ENCODE peak calls at places on chromosomes 13 and 19, in four cellular contexts. B is H1, J is K562, L is GM12878. H is an unnamed sample.
A peak's percentile ranks its signal among the peaks of the same experiment; 100 is the strongest.

GRCh38 chr13:53683608-53684007 is 655.0 kb downstream of the OLFM4 start:
- DNase-seq in B (no peak), J (no peak), L (no peak), H (no peak)

GRCh38 chr13:24650157-24650556 is 30.1 kb upstream of the ATP12A start:
- DNase-seq in B (no peak), J (no peak), L (no peak), H (no peak)

GRCh38 chr19:3178377-3178972 is at the start of gene S1PR4:
- DNase-seq in B (no peak), J (no peak), L (no peak), H (peak; percentile 83)

GRCh38 chr13:85529216-85529590 is 270.0 kb downstream of the SLITRK6 start:
- DNase-seq in B (no peak), J (no peak), L (no peak), H (no peak)

GRCh38 chr13:108363651-108364050 is 94.1 kb downstream of the TNFSF13B start:
- DNase-seq in B (no peak), J (no peak), L (no peak), H (no peak)

GRCh38 chr13:39039033-39039432 is 777 bp downstream of the NHLRC3 start:
- DNase-seq in B (no peak), J (no peak), L (no peak), H (no peak)

GRCh38 chr13:98829541-98829940 is 77.1 kb upstream of the SLC15A1 start:
- DNase-seq in B (no peak), J (no peak), L (no peak), H (no peak)

GRCh38 chr13:94933230-94933751 is 220.9 kb upstream of the SOX21 start:
- DNase-seq in B (no peak), J (no peak), L (no peak), H (no peak)

GRCh38 chr19:29259153-29259552 is 46.2 kb upstream of the UQCRFS1 start:
- DNase-seq in B (no peak), J (peak; percentile 33), L (no peak), H (no peak)

GRCh38 chr13:44046428-44046827 is 166.7 kb downstream of the LACC1 start:
- DNase-seq in B (no peak), J (no peak), L (no peak), H (no peak)

GRCh38 chr13:98989469-98990235 is 11.8 kb upstream of the DOCK9 start:
- DNase-seq in B (no peak), J (no peak), L (no peak), H (no peak)

GRCh38 chr13:95156208-95156607 is 145.0 kb downstream of the ABCC4 start:
- DNase-seq in B (no peak), J (no peak), L (no peak), H (no peak)

GRCh38 chr19:53511933-53512374 is 26.0 kb upstream of the ZNF331 start:
- DNase-seq in B (peak; percentile 59), J (peak; percentile 63), L (no peak), H (peak; percentile 28)

GRCh38 chr13:51623473-51623872 is 39.2 kb downstream of the WDFY2 start:
- DNase-seq in B (no peak), J (no peak), L (no peak), H (no peak)

GRCh38 chr13:113958373-113958772 is 15.5 kb downstream of the C13orf46 start:
- DNase-seq in B (no peak), J (no peak), L (no peak), H (no peak)

GRCh38 chr13:83136660-83137059 is 745.6 kb downstream of the SLITRK1 start:
- DNase-seq in B (no peak), J (no peak), L (no peak), H (no peak)

GRCh38 chr13:41973247-41973741 is 12.4 kb upstream of the VWA8 start:
- DNase-seq in B (peak; percentile 25), J (no peak), L (no peak), H (no peak)

GRCh38 chr13:113064534-113065405 is 40.8 kb upstream of the F7 start:
- DNase-seq in B (no peak), J (peak; percentile 33), L (no peak), H (no peak)

GRCh38 chr19:45485301-45486077 is 11.4 kb downstream of the RTN2 start:
- DNase-seq in B (no peak), J (peak; percentile 85), L (peak; percentile 71), H (peak; percentile 84)

GRCh38 chr13:34465423-34465922 is 476.6 kb upstream of the NBEA start:
- DNase-seq in B (no peak), J (no peak), L (no peak), H (no peak)

GRCh38 chr13:47109028-47109427 is 212.2 kb upstream of the HTR2A start:
- DNase-seq in B (no peak), J (no peak), L (no peak), H (no peak)

GRCh38 chr19:46298477-46299003 is 1.7 kb downstream of the HIF3A start:
- DNase-seq in B (no peak), J (no peak), L (no peak), H (no peak)

GRCh38 chr19:14517840-14518505 is at the start of gene DNAJB1:
- DNase-seq in B (no peak), J (peak; percentile 89), L (no peak), H (peak; percentile 92)

GRCh38 chr13:101698400-101698799 is 245.9 kb downstream of the ITGBL1 start:
- DNase-seq in B (no peak), J (no peak), L (no peak), H (no peak)

GRCh38 chr13:46858163-46858562 is 38.7 kb downstream of the HTR2A start:
- DNase-seq in B (no peak), J (no peak), L (no peak), H (no peak)

GRCh38 chr19:28176193-28176592 is 1036.8 kb downstream of the UQCRFS1 start:
- DNase-seq in B (no peak), J (no peak), L (no peak), H (no peak)

GRCh38 chr19:42185281-42185680 is 32.2 kb downstream of the DEDD2 start:
- DNase-seq in B (no peak), J (no peak), L (no peak), H (no peak)

GRCh38 chr13:52001120-52001731 is 10.0 kb downstream of the ATP7B start:
- DNase-seq in B (no peak), J (peak; percentile 39), L (no peak), H (peak; percentile 35)

GRCh38 chr19:3039125-3039524 is 10.0 kb upstream of the TLE2 start:
- DNase-seq in B (no peak), J (no peak), L (no peak), H (no peak)

GRCh38 chr19:6772028-6772865 is at the start of gene VAV1:
- DNase-seq in B (no peak), J (peak; percentile 79), L (peak; percentile 64), H (peak; percentile 90)

GRCh38 chr19:56905616-56906015 is 65.1 kb upstream of the PEG3 start:
- DNase-seq in B (no peak), J (no peak), L (no peak), H (no peak)

GRCh38 chr19:3336680-3337523 is 29.5 kb upstream of the NFIC start:
- DNase-seq in B (no peak), J (no peak), L (no peak), H (no peak)

DNA sequence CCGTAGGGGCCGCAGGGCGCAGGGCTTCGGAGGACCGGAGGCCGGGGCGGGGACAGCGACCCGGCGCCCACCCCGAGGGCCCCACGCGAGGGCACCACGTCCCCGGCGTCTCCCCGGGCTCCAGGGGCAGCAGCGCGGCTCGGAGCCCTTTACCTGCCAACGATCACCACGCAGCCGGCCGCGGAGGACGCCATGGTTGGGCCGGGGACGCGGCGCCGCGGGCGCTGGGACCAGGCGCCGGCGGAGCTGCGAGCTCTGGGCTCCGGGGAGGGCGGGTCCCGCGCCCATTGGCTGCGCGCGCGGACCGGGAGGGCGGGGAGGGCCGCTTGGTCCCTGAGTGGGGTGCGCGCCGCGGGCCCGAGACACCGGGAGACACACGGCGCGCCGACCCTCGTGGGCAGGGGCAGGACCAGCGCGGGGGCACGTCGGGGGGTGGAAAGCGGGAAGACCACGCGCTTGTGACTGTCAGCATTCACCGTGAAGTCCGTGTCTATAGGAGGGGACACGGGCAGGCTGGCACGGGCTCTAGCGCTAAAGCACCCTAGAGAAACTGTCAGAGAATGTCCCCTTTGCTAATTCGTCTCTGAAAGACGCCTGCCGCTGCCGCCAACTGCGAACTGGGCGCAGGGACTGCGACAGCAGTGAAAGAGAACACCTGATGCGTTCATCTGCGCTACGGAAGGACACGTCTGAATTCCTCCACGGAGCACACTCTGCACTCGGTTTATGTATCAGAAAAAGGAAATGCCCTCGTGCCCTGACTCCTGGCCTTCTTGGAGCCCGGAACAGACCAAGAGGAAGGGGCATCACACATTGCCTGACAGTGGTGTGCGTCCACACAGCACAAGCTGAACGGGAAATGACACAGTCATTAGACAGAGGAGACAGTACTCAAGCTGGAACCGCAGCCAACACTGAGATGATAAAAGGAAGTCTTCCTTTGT is at the start of gene CRYL1:
- DNase-seq in B (no peak), J (peak; percentile 86), L (peak; percentile 40), H (peak; percentile 57)
- TF ChIP-seq POLR2A in B (no peak), J (peak; percentile 67), L (peak; percentile 86), H (peak; percentile 73)

DNA sequence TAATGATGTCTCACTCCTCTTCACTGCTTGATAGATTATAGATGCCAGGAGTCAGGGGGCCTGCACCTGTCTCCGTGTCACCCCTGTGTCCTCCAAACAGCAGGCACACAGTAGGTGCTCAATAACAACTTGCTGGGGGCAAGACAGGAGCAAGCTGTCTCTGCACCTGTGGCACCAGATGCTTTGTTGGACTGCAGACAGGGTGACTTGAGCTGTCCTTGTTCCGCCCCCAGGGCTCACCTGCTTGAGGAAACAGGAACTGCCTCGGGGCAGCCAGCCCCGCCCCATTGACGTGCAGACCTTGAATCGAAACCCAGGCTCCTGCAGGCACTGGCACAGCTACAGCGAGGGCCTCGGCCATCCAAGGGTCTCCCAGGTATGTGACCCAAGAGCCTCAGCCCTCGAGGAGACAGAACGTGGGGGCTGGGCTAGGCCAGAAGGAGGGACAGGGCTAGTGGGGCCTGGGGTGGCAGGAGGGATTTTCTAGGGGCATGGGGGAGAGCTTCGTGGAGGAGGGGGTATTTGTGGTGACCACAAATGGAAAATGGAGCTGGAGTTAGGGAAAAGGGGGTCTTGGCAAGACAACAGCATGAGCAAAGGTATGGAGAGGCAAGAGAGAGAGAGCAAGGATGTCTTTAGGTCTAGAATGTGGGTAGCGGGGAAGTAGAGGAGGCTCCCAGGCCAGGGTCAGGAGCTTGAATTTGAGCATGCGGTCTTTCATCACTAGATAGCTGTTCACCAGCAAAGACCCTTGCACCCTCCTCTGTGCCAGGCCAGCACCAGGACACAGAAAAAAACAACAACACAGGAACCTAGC is at the start of gene HSH2D:
- DNase-seq in B (peak; percentile 63), J (no peak), L (peak; percentile 90), H (peak; percentile 68)
- TF ChIP-seq TAF1 in B (peak; percentile 37), J (no peak), L (peak; percentile 87), H (peak; percentile 83)

GRCh38 chr13:100305398-100305797 is 216.5 kb downstream of the PCCA start:
- DNase-seq in B (no peak), J (no peak), L (no peak), H (no peak)
- TF ChIP-seq POLR2A in B (no peak), J (no peak), L (no peak), H (no peak)

DNA sequence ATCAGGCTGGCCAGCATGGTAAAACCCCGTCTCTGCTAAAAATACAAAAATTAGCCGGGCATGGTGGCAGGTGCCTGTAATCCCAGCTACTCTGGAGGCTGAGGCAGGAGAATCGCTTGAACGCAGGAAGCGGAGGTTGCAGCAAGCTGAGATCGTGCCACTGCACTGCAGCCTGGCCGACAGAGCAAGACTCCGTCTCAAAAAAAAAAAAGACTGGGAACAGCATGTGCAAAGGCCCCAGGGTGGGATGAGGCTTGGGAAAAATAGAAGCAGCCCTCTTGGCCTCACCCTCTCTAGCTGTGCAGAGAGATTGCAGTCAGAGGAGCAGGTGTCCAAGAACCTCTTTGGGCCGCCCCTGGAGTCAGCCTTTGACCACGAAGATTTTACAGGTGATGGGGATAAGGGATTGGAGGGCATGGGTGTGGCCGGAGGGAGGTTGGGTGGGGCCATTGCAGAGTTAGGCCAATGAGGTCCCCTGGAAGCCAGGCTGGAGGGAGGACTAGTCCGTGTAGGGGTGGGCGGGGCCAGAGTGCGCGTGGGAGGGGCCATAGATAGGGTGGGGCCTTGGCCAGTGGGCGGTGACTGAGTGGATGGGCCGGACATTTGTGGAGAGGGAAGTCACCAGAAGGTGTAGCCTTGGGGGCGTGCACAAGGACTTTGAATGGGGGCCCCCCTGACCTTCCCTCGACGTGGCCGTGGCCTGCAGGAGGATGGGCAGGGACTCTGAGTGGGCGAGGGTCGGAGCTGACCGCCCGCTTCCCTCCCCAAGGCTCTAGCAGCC is 16.9 kb upstream of the B3GNT3 start:
- DNase-seq in B (peak; percentile 87), J (peak; percentile 93), L (no peak), H (peak; percentile 65)
- TF ChIP-seq TAF1 in B (no peak), J (no peak), L (no peak), H (no peak)

H was measured in GM12891.